ENCODE peak calls at places on chromosomes 1 and 21, in four cellular contexts. One of them, this sample, is unnamed.

GRCh38 chr1:164718821-164719220 is 159.8 kb downstream of the PBX1 start:
- DNase-seq in B cell: no peak
- DNase-seq in hypothalamus: no peak
- DNase-seq in stimulated activated CD8-positive, alpha-beta memory T cell treated with anti-CD3 and anti-CD28 coated beads, Interleukin-4, amount 100 ng/mL, for 24 hours: no peak
- DNase-seq in this sample: peak

GRCh38 chr1:166176416-166176815 is 9.6 kb upstream of the FAM78B start:
- DNase-seq in hypothalamus: no peak
- DNase-seq in B cell: no peak
- DNase-seq in stimulated activated CD8-positive, alpha-beta memory T cell treated with anti-CD3 and anti-CD28 coated beads, Interleukin-4, amount 100 ng/mL, for 24 hours: no peak
- DNase-seq in this sample: no peak

GRCh38 chr1:211577277-211577825 is 1.6 kb downstream of the SLC30A1 start:
- DNase-seq in stimulated activated CD8-positive, alpha-beta memory T cell treated with anti-CD3 and anti-CD28 coated beads, Interleukin-4, amount 100 ng/mL, for 24 hours: no peak
- DNase-seq in B cell: no peak
- DNase-seq in hypothalamus: no peak
- DNase-seq in this sample: no peak

GRCh38 chr1:37267111-37267835 is 207.1 kb upstream of the ZC3H12A start:
- DNase-seq in hypothalamus: no peak
- DNase-seq in B cell: no peak
- DNase-seq in stimulated activated CD8-positive, alpha-beta memory T cell treated with anti-CD3 and anti-CD28 coated beads, Interleukin-4, amount 100 ng/mL, for 24 hours: no peak
- DNase-seq in this sample: no peak

GRCh38 chr1:237124856-237125462 is 83.0 kb downstream of the RYR2 start:
- DNase-seq in B cell: no peak
- DNase-seq in stimulated activated CD8-positive, alpha-beta memory T cell treated with anti-CD3 and anti-CD28 coated beads, Interleukin-4, amount 100 ng/mL, for 24 hours: no peak
- DNase-seq in hypothalamus: no peak
- DNase-seq in this sample: no peak

GRCh38 chr1:67058242-67058641 is 4.3 kb upstream of the SLC35D1 start:
- DNase-seq in stimulated activated CD8-positive, alpha-beta memory T cell treated with anti-CD3 and anti-CD28 coated beads, Interleukin-4, amount 100 ng/mL, for 24 hours: no peak
- DNase-seq in hypothalamus: no peak
- DNase-seq in B cell: no peak
- DNase-seq in this sample: no peak

GRCh38 chr1:209835782-209836298 is 8.1 kb downstream of the UTP25 start:
- DNase-seq in stimulated activated CD8-positive, alpha-beta memory T cell treated with anti-CD3 and anti-CD28 coated beads, Interleukin-4, amount 100 ng/mL, for 24 hours: no peak
- DNase-seq in B cell: no peak
- DNase-seq in hypothalamus: no peak
- DNase-seq in this sample: peak

GRCh38 chr21:42091899-42092508 is 20.9 kb downstream of the UMODL1 start:
- DNase-seq in hypothalamus: no peak
- DNase-seq in stimulated activated CD8-positive, alpha-beta memory T cell treated with anti-CD3 and anti-CD28 coated beads, Interleukin-4, amount 100 ng/mL, for 24 hours: no peak
- DNase-seq in B cell: no peak
- DNase-seq in this sample: no peak

GRCh38 chr1:110340207-110340468 is 961 bp downstream of the RBM15 start:
- DNase-seq in hypothalamus: no peak
- DNase-seq in stimulated activated CD8-positive, alpha-beta memory T cell treated with anti-CD3 and anti-CD28 coated beads, Interleukin-4, amount 100 ng/mL, for 24 hours: no peak
- DNase-seq in B cell: no peak
- DNase-seq in this sample: no peak

GRCh38 chr1:119732465-119733168 is 20.9 kb downstream of the PHGDH start:
- DNase-seq in hypothalamus: peak
- DNase-seq in B cell: no peak
- DNase-seq in stimulated activated CD8-positive, alpha-beta memory T cell treated with anti-CD3 and anti-CD28 coated beads, Interleukin-4, amount 100 ng/mL, for 24 hours: no peak
- DNase-seq in this sample: no peak

GRCh38 chr1:54153548-54154439 is 994 bp upstream of the CDCP2 start:
- DNase-seq in B cell: no peak
- DNase-seq in stimulated activated CD8-positive, alpha-beta memory T cell treated with anti-CD3 and anti-CD28 coated beads, Interleukin-4, amount 100 ng/mL, for 24 hours: no peak
- DNase-seq in hypothalamus: no peak
- DNase-seq in this sample: peak

This sample was measured in EH.